ENCODE peak calls at places on chromosome 11, in six cellular contexts. L is uterus, P is neural progenitor cell, D is GM23248, J is body of pancreas, X is endodermal cell. Q is an unnamed sample. For H3K9me3, the result is how much of the 10 kb centered on the place peaks cover.

GRCh38 chr11:27995082-27995481 is 112.9 kb downstream of the KIF18A start:
- DNase-seq in P (no peak), X (no peak), J (no peak), D (peak), L (no peak), Q (no peak)

GRCh38 chr11:119474682-119475596 is 52.0 kb upstream of the THY1 start:
- DNase-seq in J (peak), D (peak), L (peak), P (peak), X (peak), Q (peak)

GRCh38 chr11:17686185-17686980 is 33.0 kb upstream of the MYOD1 start:
- DNase-seq in X (no peak), D (no peak), J (no peak), L (no peak), P (peak), Q (no peak)

GRCh38 chr11:32229566-32230240 is 138.8 kb downstream of the RCN1 start:
- DNase-seq in D (no peak), X (no peak), L (no peak), J (no peak), P (no peak), Q (no peak)

GRCh38 chr11:86551693-86552092 is 120.7 kb downstream of the ME3 start:
- DNase-seq in J (no peak), X (no peak), D (no peak), P (no peak), L (no peak), Q (no peak)

GRCh38 chr11:31240340-31240904 is 129.1 kb downstream of the DCDC1 start:
- DNase-seq in J (peak), D (peak), L (no peak), X (peak), P (peak), Q (no peak)

GRCh38 chr11:69135420-69136363 is 20.0 kb upstream of the SMIM38 start:
- DNase-seq in D (no peak), J (peak), X (no peak), L (no peak), P (no peak), Q (no peak)

GRCh38 chr11:114448749-114449484 is 9.7 kb downstream of the REXO2 start:
- DNase-seq in P (no peak), X (no peak), L (no peak), J (no peak), D (peak), Q (no peak)

GRCh38 chr11:57358991-57359390 is 20.8 kb downstream of the P2RX3 start:
- DNase-seq in J (no peak), X (no peak), L (no peak), D (no peak), P (no peak), Q (no peak)

GRCh38 chr11:57638005-57638760 is 11.5 kb downstream of the YPEL4 start:
- DNase-seq in X (peak), P (peak), D (peak), J (peak), L (peak), Q (peak)

GRCh38 chr11:118625976-118626375 is 18.6 kb downstream of the PHLDB1 start:
- DNase-seq in P (peak), J (no peak), D (no peak), X (peak), L (no peak), Q (no peak)

GRCh38 chr11:39220501-39221230 is 2238.8 kb downstream of the LRRC4C start:
- DNase-seq in L (no peak), P (no peak), D (no peak), J (no peak), X (no peak), Q (no peak)

GRCh38 chr11:111299111-111300026 is 1.0 kb downstream of the POU2AF3 start:
- DNase-seq in D (peak), L (peak), J (peak), P (peak), X (peak), Q (peak)

GRCh38 chr11:34416088-34416487 is 22.6 kb upstream of the CAT start:
- DNase-seq in L (no peak), P (no peak), X (no peak), D (no peak), J (no peak), Q (no peak)

GRCh38 chr11:73268671-73269271 is 3.4 kb upstream of the P2RY6 start:
- DNase-seq in J (no peak), P (no peak), L (no peak), D (no peak), X (peak), Q (peak)
- H3K4me3 ChIP-seq in J (no peak), P (no peak), L (no peak), D (no peak), X (no peak), Q (no peak)

GRCh38 chr11:12232160-12232559 is 121.8 kb downstream of the MICAL2 start:
- DNase-seq in X (no peak), P (no peak), L (no peak), D (peak), J (no peak), Q (no peak)
- H3K27ac ChIP-seq in X (no peak), P (no peak), L (peak), D (peak), J (no peak), Q (no peak)

DNA sequence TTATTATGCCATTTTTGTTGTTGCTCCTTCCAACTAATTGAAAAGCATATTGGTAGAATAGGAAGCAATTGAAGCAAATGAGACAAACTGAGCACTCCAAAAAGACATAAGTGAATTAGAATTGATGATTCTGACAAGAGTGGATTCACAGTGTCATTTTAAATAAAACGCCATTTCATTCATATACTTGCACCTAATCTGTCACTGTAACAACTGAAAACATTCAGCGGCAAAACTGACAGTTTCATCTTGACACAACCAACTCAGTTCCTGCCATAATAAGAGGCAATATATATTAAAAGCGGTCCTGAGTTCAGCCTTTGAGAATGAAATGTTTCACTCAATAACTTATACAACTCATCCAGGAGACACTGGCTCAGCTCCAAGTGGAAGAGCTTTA is 306.8 kb downstream of the CNTN5 start:
- DNase-seq in X (no peak), P (no peak), J (no peak), L (no peak), D (no peak), Q (no peak)
- H3K9me3 ChIP-seq in X (under half), P (under half), J (under half), L (under half), D (under half), Q (under half)

GRCh38 chr11:68009391-68010000 is 631 bp upstream of the ALDH3B1 start:
- DNase-seq in J (peak), P (no peak), D (peak), X (no peak), L (no peak), Q (no peak)
- H3K4me3 ChIP-seq in J (no peak), P (no peak), D (peak), X (no peak), L (no peak), Q (no peak)

GRCh38 chr11:96474263-96474662 is 84.5 kb downstream of the JRKL start:
- DNase-seq in P (no peak), L (no peak), X (no peak), J (no peak), D (no peak), Q (no peak)
- H3K27ac ChIP-seq in P (no peak), L (no peak), X (no peak), J (no peak), D (no peak), Q (no peak)

GRCh38 chr11:96622026-96622634 is 232.3 kb downstream of the JRKL start:
- DNase-seq in X (no peak), P (no peak), J (no peak), L (no peak), D (no peak), Q (no peak)
- H3K9me3 ChIP-seq in X (under half), P (under half), J (under half), L (under half), D (under half), Q (under half)